ENCODE peak calls at places on chromosomes 4 and X, in ten cellular contexts. U is ovary, N is IMR-90, X is H54, A is heart left ventricle, M is sigmoid colon, S is testis, O is A549, B is lower leg skin, W is spleen. D is an unnamed sample.

GRCh38 chr4:70903282-70903603 is 1.1 kb downstream of the MOB1B start:
- DNase-seq in U (no peak), N (no peak), X (no peak), A (no peak), M (no peak), S (peak), O (no peak), B (no peak), W (no peak), D (no peak)

GRCh38 chr4:156505341-156505955 is 466.2 kb downstream of the PDGFC start:
- DNase-seq in U (no peak), N (no peak), X (peak), A (no peak), M (no peak), S (peak), O (no peak), B (no peak), W (no peak), D (no peak)

GRCh38 chr4:186366326-186366725 is 100.3 kb downstream of the F11 start:
- DNase-seq in U (no peak), N (no peak), X (no peak), A (no peak), M (no peak), S (no peak), O (no peak), B (no peak), W (no peak), D (no peak)

GRCh38 chr4:161881370-161881769 is 282.4 kb downstream of the FSTL5 start:
- DNase-seq in U (no peak), N (no peak), X (no peak), A (no peak), M (no peak), S (no peak), O (no peak), B (no peak), W (no peak), D (no peak)

GRCh38 chr4:147117400-147117799 is 171.7 kb upstream of the TTC29 start:
- DNase-seq in U (no peak), N (no peak), X (no peak), A (peak), M (no peak), S (peak), O (no peak), B (no peak), W (no peak), D (no peak)

GRCh38 chrX:45807572-45808425 is 607.1 kb upstream of the DIPK2B start:
- DNase-seq in U (no peak), N (peak), X (no peak), A (no peak), M (no peak), S (no peak), O (no peak), B (no peak), W (no peak), D (no peak)

GRCh38 chr4:110135523-110135922 is 62.9 kb downstream of the ELOVL6 start:
- DNase-seq in U (no peak), N (no peak), X (no peak), A (no peak), M (no peak), S (no peak), O (no peak), B (no peak), W (no peak), D (no peak)

GRCh38 chr4:124060261-124060918 is 652.1 kb downstream of the ANKRD50 start:
- DNase-seq in U (peak), N (peak), X (no peak), A (peak), M (peak), S (peak), O (no peak), B (peak), W (no peak), D (peak)

GRCh38 chr4:149980941-149981340 is 97.3 kb upstream of the DCLK2 start:
- DNase-seq in U (peak), N (peak), X (no peak), A (peak), M (peak), S (peak), O (peak), B (peak), W (no peak), D (peak)

GRCh38 chrX:9988762-9989161 is 21.6 kb downstream of the CLDN34 start:
- DNase-seq in U (no peak), N (no peak), X (no peak), A (no peak), M (no peak), S (no peak), O (peak), B (no peak), W (no peak), D (no peak)

GRCh38 chr4:673349-674091 is 556 bp downstream of the ATP5ME start:
- DNase-seq in U (no peak), N (no peak), X (no peak), A (no peak), M (no peak), S (peak), O (no peak), B (no peak), W (peak), D (peak)

GRCh38 chr4:155603360-155603891 is 63.2 kb upstream of the GUCY1A1 start:
- DNase-seq in U (no peak), N (no peak), X (no peak), A (no peak), M (no peak), S (no peak), O (no peak), B (no peak), W (no peak), D (no peak)

GRCh38 chr4:86606809-86607208 is 12.7 kb downstream of the PTPN13 start:
- DNase-seq in U (no peak), N (no peak), X (no peak), A (no peak), M (no peak), S (no peak), O (no peak), B (no peak), W (no peak), D (no peak)

GRCh38 chr4:132502096-132502552 is 647.0 kb upstream of the PCDH10 start:
- DNase-seq in U (no peak), N (no peak), X (no peak), A (no peak), M (no peak), S (no peak), O (no peak), B (no peak), W (no peak), D (no peak)

GRCh38 chrX:17030092-17030491 is 83.6 kb downstream of the REPS2 start:
- DNase-seq in U (no peak), N (no peak), X (no peak), A (no peak), M (no peak), S (no peak), O (no peak), B (no peak), W (no peak), D (no peak)

GRCh38 chr4:185839204-185839712 is 27.3 kb upstream of the SORBS2 start:
- DNase-seq in U (peak), N (peak), X (peak), A (peak), M (peak), S (peak), O (peak), B (no peak), W (no peak), D (no peak)

DNA sequence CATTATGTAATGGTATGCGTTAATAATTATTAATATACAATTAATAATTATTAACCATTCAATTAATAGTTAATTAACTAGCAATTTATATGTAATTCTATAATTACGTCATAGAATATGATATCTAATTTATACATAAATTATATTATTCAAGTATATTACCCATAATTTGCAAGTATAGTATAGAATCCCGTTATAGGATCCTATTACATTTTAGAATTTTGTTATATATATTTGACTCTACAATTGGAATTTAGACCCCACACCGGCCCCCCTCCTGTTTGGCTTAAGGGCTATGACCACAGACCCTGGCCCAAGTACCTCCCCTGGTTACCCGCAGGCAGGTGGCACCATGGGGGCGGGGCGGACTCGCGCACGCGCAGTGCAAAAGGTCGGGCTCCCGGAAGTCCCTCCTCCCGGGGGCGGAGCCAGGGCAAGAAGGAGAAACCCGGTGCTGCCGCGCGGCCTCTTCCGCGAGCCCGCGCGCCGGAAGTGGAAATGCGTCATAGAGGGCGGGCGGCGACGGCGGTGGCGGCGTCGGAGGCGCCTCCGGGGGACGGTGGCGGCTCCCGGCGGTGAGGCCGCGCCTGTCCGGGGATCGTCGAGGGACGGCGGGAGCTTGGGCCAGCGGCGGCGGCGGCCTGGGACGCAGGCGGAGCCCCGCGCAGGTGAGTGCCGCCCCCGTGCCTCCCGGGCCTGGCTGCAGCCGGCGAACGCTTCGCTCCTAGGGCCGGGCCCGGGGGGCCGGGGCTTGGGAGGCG is at the start of gene AKAP17A:
- DNase-seq in U (peak), N (peak), X (peak), A (peak), M (peak), S (peak), O (peak), B (peak), W (peak), D (peak)
- TF ChIP-seq POLR2A in U (peak), N (peak), X (peak), A (peak), M (no peak), S (peak), O (no peak), B (no peak), W (no peak), D (peak)

GRCh38 chrX:100817340-100817739 is 2.9 kb upstream of the CSTF2 start:
- DNase-seq in U (no peak), N (no peak), X (no peak), A (no peak), M (no peak), S (no peak), O (no peak), B (no peak), W (no peak), D (no peak)

GRCh38 chrX:100819534-100819836 is 706 bp upstream of the CSTF2 start:
- DNase-seq in U (peak), N (no peak), X (no peak), A (peak), M (no peak), S (peak), O (no peak), B (no peak), W (peak), D (no peak)

GRCh38 chrX:100819837-100820666 is at the start of gene CSTF2:
- DNase-seq in U (peak), N (peak), X (peak), A (peak), M (peak), S (peak), O (peak), B (peak), W (peak), D (peak)
- TF ChIP-seq POLR2A in U (no peak), N (no peak), X (peak), A (no peak), M (no peak), S (no peak), O (peak), B (no peak), W (no peak), D (no peak)

GRCh38 chrX:68686684-68687045 is 39.2 kb downstream of the STARD8 start:
- DNase-seq in U (no peak), N (no peak), X (no peak), A (peak), M (peak), S (peak), O (peak), B (no peak), W (no peak), D (peak)

GRCh38 chrX:68684919-68685304 is 37.4 kb downstream of the STARD8 start:
- DNase-seq in U (no peak), N (no peak), X (no peak), A (no peak), M (no peak), S (no peak), O (no peak), B (no peak), W (no peak), D (no peak)

GRCh38 chrX:68683580-68683979 is 36.1 kb downstream of the STARD8 start:
- DNase-seq in U (no peak), N (no peak), X (no peak), A (no peak), M (no peak), S (no peak), O (no peak), B (no peak), W (no peak), D (no peak)

GRCh38 chrX:68684291-68684918 is 36.9 kb downstream of the STARD8 start:
- DNase-seq in U (no peak), N (no peak), X (no peak), A (peak), M (peak), S (no peak), O (no peak), B (no peak), W (peak), D (no peak)

DNA sequence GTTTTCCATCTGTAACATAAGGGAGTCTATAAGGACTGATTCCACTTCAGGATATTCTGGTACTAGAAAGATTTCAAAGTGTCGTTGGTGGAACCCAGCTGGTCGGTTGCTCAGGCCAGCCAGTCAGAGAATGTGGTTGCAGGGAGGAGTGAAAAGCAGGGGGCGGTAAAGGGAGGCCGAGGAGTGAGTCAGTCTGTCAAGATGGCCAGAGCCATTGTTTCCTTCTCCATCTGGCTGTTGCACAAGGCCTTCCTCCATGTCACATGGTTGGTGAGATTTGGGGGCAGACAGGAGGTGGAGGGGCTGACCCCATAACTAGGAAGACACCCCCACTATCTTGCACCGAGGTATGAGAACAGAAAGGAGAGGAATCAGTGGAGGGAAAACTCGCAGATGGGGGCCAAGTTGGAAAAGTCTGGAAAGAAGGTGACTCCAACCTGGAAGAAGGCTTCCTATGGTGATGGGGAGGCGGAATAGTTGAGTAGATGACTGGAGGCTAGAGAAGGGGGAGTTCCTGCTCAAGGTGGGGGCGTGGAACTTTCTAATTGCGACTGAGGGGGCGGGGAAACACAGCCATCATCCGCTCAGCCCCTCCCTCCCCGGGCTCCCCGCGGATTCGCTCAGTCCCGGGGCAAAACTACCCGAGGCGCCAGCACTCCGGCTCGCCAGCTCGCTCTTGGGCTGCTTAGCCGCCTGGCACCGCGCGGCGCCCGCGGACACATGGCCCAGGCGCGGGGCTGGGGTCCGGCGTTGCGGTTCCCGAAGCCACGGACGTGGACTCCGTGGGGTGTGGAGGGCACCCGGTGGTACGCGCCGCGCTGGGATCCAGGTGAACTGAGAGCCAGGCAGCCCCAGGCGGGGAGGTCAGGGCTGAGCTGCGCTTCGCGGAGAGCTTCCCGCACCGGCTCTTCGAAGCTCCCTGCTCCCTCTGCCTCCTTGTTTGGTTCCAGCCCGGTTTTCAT is 38.5 kb downstream of the STARD8 start:
- DNase-seq in U (peak), N (peak), X (no peak), A (peak), M (peak), S (no peak), O (peak), B (no peak), W (peak), D (no peak)
- TF ChIP-seq POLR2A in U (peak), N (no peak), X (no peak), A (no peak), M (no peak), S (no peak), O (no peak), B (no peak), W (no peak), D (no peak)

DNA sequence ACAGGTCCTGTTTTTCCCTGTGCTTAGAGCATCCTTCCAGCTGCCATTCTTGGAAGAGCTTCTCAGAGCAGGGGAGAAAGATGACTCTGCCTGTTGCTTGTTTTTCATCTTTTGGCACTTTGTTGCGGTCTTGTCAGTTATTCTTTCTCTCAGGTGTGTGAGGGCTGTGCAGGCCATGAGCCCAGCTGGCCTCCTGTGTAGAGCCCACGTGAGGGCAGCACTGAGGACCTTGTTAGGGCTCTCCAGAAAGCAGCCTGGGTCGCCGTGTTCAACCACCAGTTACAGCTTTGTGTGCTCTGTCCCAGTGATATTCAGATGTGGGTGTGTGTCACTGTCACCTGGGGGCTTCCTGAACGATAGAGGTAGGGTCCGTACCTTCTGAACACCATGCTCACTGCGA is 52.8 kb downstream of the NOP14 start:
- DNase-seq in U (no peak), N (no peak), X (no peak), A (no peak), M (no peak), S (no peak), O (no peak), B (no peak), W (no peak), D (no peak)
- TF ChIP-seq POLR2A in U (no peak), N (no peak), X (no peak), A (no peak), M (no peak), S (no peak), O (no peak), B (no peak), W (no peak), D (no peak)

D was measured in tibial nerve.